ENCODE peak calls at places on chromosomes 2 and 18, in five cellular contexts. T, Z, I, L and R are unnamed samples.

GRCh38 chr2:121330921-121331320 is 45.9 kb upstream of the TFCP2L1 start:
- DNase-seq in L (no peak), I (no peak), T (no peak), Z (no peak), R (no peak)

GRCh38 chr2:47916437-47916836 is 10.1 kb upstream of the FBXO11 start:
- DNase-seq in L (no peak), I (no peak), T (no peak), Z (no peak), R (no peak)

GRCh38 chr18:52439457-52439856 is 99.5 kb downstream of the DCC start:
- DNase-seq in T (no peak), I (no peak), L (no peak), Z (no peak), R (no peak)

GRCh38 chr2:226002438-226002837 is 602.9 kb downstream of the NYAP2 start:
- DNase-seq in I (peak), T (no peak), Z (no peak), L (peak), R (peak)

GRCh38 chr2:14756981-14757657 is 124.6 kb downstream of the LRATD1 start:
- DNase-seq in T (no peak), I (peak), L (peak), Z (no peak), R (peak)

GRCh38 chr2:174842496-174842895 is 78.2 kb upstream of the CHRNA1 start:
- DNase-seq in T (no peak), L (no peak), Z (no peak), I (no peak), R (no peak)

GRCh38 chr2:240086563-240086962 is 33.2 kb upstream of the OR6B3 start:
- DNase-seq in L (no peak), T (no peak), Z (no peak), I (no peak), R (no peak)

GRCh38 chr2:105442721-105443120 is 43.9 kb upstream of the FHL2 start:
- DNase-seq in L (no peak), Z (no peak), I (no peak), T (no peak), R (no peak)

GRCh38 chr2:28580078-28580477 is 84.2 kb downstream of the PLB1 start:
- DNase-seq in Z (no peak), L (no peak), I (no peak), T (no peak), R (no peak)

GRCh38 chr18:7784171-7784570 is 217.1 kb downstream of the PTPRM start:
- DNase-seq in Z (no peak), I (no peak), L (no peak), T (no peak), R (no peak)

GRCh38 chr18:74284501-74285004 is 7.2 kb downstream of the CYB5A start:
- DNase-seq in Z (no peak), T (no peak), I (no peak), L (no peak), R (no peak)

GRCh38 chr2:15119722-15120175 is 441.4 kb downstream of the NBAS start:
- DNase-seq in Z (no peak), T (no peak), L (no peak), I (no peak), R (no peak)

GRCh38 chr2:224221455-224221913 is 180.4 kb downstream of the FAM124B start:
- DNase-seq in T (no peak), I (peak), Z (no peak), L (peak), R (peak)

GRCh38 chr2:54348672-54349071 is 92.6 kb upstream of the TSPYL6 start:
- DNase-seq in L (no peak), Z (no peak), I (no peak), T (no peak), R (no peak)

GRCh38 chr2:11321847-11322246 is 22.6 kb downstream of the ROCK2 start:
- DNase-seq in I (no peak), T (no peak), L (no peak), Z (no peak), R (no peak)

GRCh38 chr18:79178044-79178632 is 108.9 kb downstream of the ATP9B start:
- DNase-seq in L (no peak), Z (no peak), T (no peak), I (no peak), R (no peak)

GRCh38 chr2:19881221-19881620 is 20.6 kb downstream of the TTC32 start:
- DNase-seq in T (no peak), Z (no peak), L (no peak), I (no peak), R (no peak)

GRCh38 chr2:233197022-233197421 is 54.5 kb upstream of the ATG16L1 start:
- DNase-seq in L (no peak), Z (no peak), I (no peak), T (no peak), R (no peak)

GRCh38 chr2:147636238-147636887 is 208.5 kb upstream of the ACVR2A start:
- DNase-seq in Z (no peak), L (peak), T (no peak), I (peak), R (peak)

GRCh38 chr2:232897971-232898408 is 27.9 kb downstream of the SNORC start:
- DNase-seq in T (no peak), L (no peak), I (no peak), Z (no peak), R (no peak)

GRCh38 chr2:96952016-96952750 is 34.2 kb downstream of the FAM178B start:
- DNase-seq in L (no peak), T (no peak), I (no peak), Z (no peak), R (no peak)

GRCh38 chr2:70368545-70368944 is 66.7 kb upstream of the FAM136A start:
- DNase-seq in T (no peak), Z (no peak), I (no peak), L (no peak), R (no peak)

GRCh38 chr2:102166189-102166845 is 20.5 kb upstream of the IL1RL2 start:
- DNase-seq in L (peak), Z (no peak), I (peak), T (peak), R (peak)

GRCh38 chr2:147182260-147182659 is 662.6 kb upstream of the ACVR2A start:
- DNase-seq in T (no peak), I (peak), L (no peak), Z (no peak), R (no peak)

GRCh38 chr2:136131484-136131960 is 13.6 kb upstream of the CXCR4 start:
- DNase-seq in T (no peak), Z (no peak), L (no peak), I (no peak), R (no peak)

GRCh38 chr2:13003500-13003899 is 286.8 kb downstream of the TRIB2 start:
- DNase-seq in Z (no peak), L (no peak), I (no peak), T (no peak), R (no peak)

GRCh38 chr2:43098539-43098938 is 127.9 kb downstream of the ZFP36L2 start:
- DNase-seq in L (no peak), I (no peak), Z (no peak), T (peak), R (no peak)

GRCh38 chr2:75655861-75656260 is 9.3 kb downstream of the MRPL19 start:
- DNase-seq in I (no peak), T (no peak), Z (no peak), L (no peak), R (no peak)

GRCh38 chr2:45167885-45168284 is 158.6 kb upstream of the SIX2 start:
- DNase-seq in L (no peak), T (no peak), Z (no peak), I (no peak), R (no peak)

GRCh38 chr2:239322414-239323086 is 78.3 kb downstream of the HDAC4 start:
- DNase-seq in L (peak), I (no peak), Z (no peak), T (peak), R (no peak)